ENCODE peak calls at places on chromosomes 6 and 20, in nine cellular contexts. W is tibial nerve, S is HFFc6, K is heart left ventricle, U is fibroblast of villous mesenchyme, X is PC-9, E is astrocyte, L is bronchial epithelial cell, Y is GM10248. P is an unnamed sample.
A peak's percentile ranks its signal among the peaks of the same experiment; 100 is the strongest.

GRCh38 chr6:44289726-44290125 is 19.5 kb downstream of the TMEM151B start:
- DNase-seq in W (no peak), S (no peak), K (no peak), U (no peak), X (no peak), E (no peak), L (no peak), Y (no peak), P (no peak)

GRCh38 chr6:131950767-131951575 is at the start of gene CCN2:
- DNase-seq in W (peak; percentile 79), S (peak; percentile 99), K (peak; percentile 86), U (peak; percentile 94), X (peak; percentile 81), E (peak; percentile 99), L (peak; percentile 84), Y (peak; percentile 25), P (no peak)

GRCh38 chr6:166318649-166319600 is 10.7 kb upstream of the PRR18 start:
- DNase-seq in W (no peak), S (no peak), K (no peak), U (no peak), X (no peak), E (no peak), L (no peak), Y (no peak), P (no peak)

GRCh38 chr6:113857565-113858066 is 471 bp downstream of the MARCKS start:
- DNase-seq in W (peak; percentile 32), S (no peak), K (peak; percentile 60), U (no peak), X (no peak), E (no peak), L (no peak), Y (peak; percentile 18), P (peak; percentile 2)

GRCh38 chr6:163919652-163920051 is 505.1 kb downstream of the QKI start:
- DNase-seq in W (no peak), S (no peak), K (no peak), U (no peak), X (no peak), E (no peak), L (no peak), Y (no peak), P (no peak)

GRCh38 chr20:55166063-55166462 is 690.7 kb downstream of the DOK5 start:
- DNase-seq in W (no peak), S (no peak), K (no peak), U (no peak), X (no peak), E (no peak), L (no peak), Y (no peak), P (no peak)

GRCh38 chr6:41239467-41240159 is 11.5 kb downstream of the TREML4 start:
- DNase-seq in W (no peak), S (no peak), K (no peak), U (no peak), X (no peak), E (no peak), L (no peak), Y (no peak), P (no peak)

GRCh38 chr20:43055181-43055884 is 134.4 kb downstream of the PTPRT start:
- DNase-seq in W (no peak), S (no peak), K (no peak), U (no peak), X (no peak), E (no peak), L (no peak), Y (no peak), P (no peak)

GRCh38 chr6:157713451-157714152 is 109.4 kb upstream of the SNX9 start:
- DNase-seq in W (no peak), S (no peak), K (no peak), U (no peak), X (no peak), E (no peak), L (no peak), Y (no peak), P (no peak)

GRCh38 chr6:96651816-96652215 is 88.9 kb downstream of the FHL5 start:
- DNase-seq in W (no peak), S (no peak), K (no peak), U (no peak), X (no peak), E (no peak), L (no peak), Y (no peak), P (no peak)

GRCh38 chr6:69729870-69730449 is 66.8 kb downstream of the LMBRD1 start:
- DNase-seq in W (no peak), S (no peak), K (no peak), U (no peak), X (no peak), E (no peak), L (peak; percentile 17), Y (no peak), P (peak; percentile 7)

GRCh38 chr6:40672118-40672517 is 85.0 kb upstream of the LRFN2 start:
- DNase-seq in W (no peak), S (no peak), K (no peak), U (no peak), X (no peak), E (no peak), L (no peak), Y (no peak), P (no peak)

GRCh38 chr20:36167826-36168634 is 13.5 kb downstream of the EPB41L1 start:
- DNase-seq in W (no peak), S (peak; percentile 85), K (no peak), U (peak; percentile 62), X (peak; percentile 79), E (peak; percentile 23), L (peak; percentile 71), Y (no peak), P (peak; percentile 37)

GRCh38 chr6:6595946-6596345 is 7.4 kb downstream of the LY86 start:
- DNase-seq in W (no peak), S (no peak), K (no peak), U (no peak), X (peak; percentile 65), E (no peak), L (no peak), Y (no peak), P (no peak)

GRCh38 chr6:104301921-104302320 is 557.8 kb downstream of the HACE1 start:
- DNase-seq in W (no peak), S (no peak), K (no peak), U (no peak), X (no peak), E (no peak), L (no peak), Y (no peak), P (no peak)

GRCh38 chr6:19317587-19317986 is 519.6 kb upstream of the ID4 start:
- DNase-seq in W (no peak), S (no peak), K (no peak), U (no peak), X (no peak), E (no peak), L (no peak), Y (no peak), P (no peak)

GRCh38 chr6:105601541-105602174 is 198.8 kb upstream of the PREP start:
- DNase-seq in W (peak; percentile 67), S (peak; percentile 94), K (peak; percentile 53), U (peak; percentile 99), X (peak; percentile 58), E (peak; percentile 97), L (peak; percentile 100), Y (peak; percentile 57), P (peak; percentile 60)

GRCh38 chr6:45650527-45651135 is 272.9 kb upstream of the SUPT3H start:
- DNase-seq in W (no peak), S (peak; percentile 85), K (no peak), U (peak; percentile 89), X (peak; percentile 85), E (peak; percentile 96), L (peak; percentile 94), Y (no peak), P (no peak)

GRCh38 chr6:130885392-130886192 is 58.4 kb downstream of the SMLR1 start:
- DNase-seq in W (peak; percentile 94), S (peak; percentile 66), K (no peak), U (peak; percentile 87), X (peak; percentile 67), E (peak; percentile 55), L (peak; percentile 74), Y (peak; percentile 51), P (peak; percentile 83)

GRCh38 chr20:50256577-50256976 is 65.9 kb downstream of the CEBPB start:
- DNase-seq in W (no peak), S (no peak), K (no peak), U (no peak), X (peak; percentile 100), E (no peak), L (no peak), Y (no peak), P (peak; percentile 46)
- TF ChIP-seq CTCF in W (no peak), S (no peak), K (no peak), U (no peak), X (no peak), E (no peak), L (no peak), Y (no peak), P (no peak)

GRCh38 chr6:89067796-89068195 is 12.8 kb upstream of the PNRC1 start:
- DNase-seq in W (no peak), S (no peak), K (no peak), U (no peak), X (peak; percentile 65), E (no peak), L (peak; percentile 88), Y (no peak), P (no peak)
- TF ChIP-seq CTCF in W (no peak), S (no peak), K (no peak), U (no peak), X (no peak), E (no peak), L (no peak), Y (no peak), P (no peak)

GRCh38 chr6:159462446-159462845 is 230.6 kb downstream of the SOD2 start:
- DNase-seq in W (no peak), S (no peak), K (no peak), U (no peak), X (no peak), E (no peak), L (no peak), Y (no peak), P (no peak)

GRCh38 chr6:159461998-159462397 is 231.0 kb downstream of the SOD2 start:
- DNase-seq in W (no peak), S (no peak), K (no peak), U (no peak), X (no peak), E (no peak), L (no peak), Y (peak; percentile 40), P (no peak)

GRCh38 chr6:159464827-159465226 is 228.2 kb downstream of the SOD2 start:
- DNase-seq in W (no peak), S (no peak), K (no peak), U (no peak), X (no peak), E (no peak), L (no peak), Y (no peak), P (no peak)

GRCh38 chr6:159461266-159461665 is 231.8 kb downstream of the SOD2 start:
- DNase-seq in W (no peak), S (peak; percentile 2), K (no peak), U (peak; percentile 8), X (no peak), E (no peak), L (no peak), Y (no peak), P (no peak)

GRCh38 chr6:159463440-159463839 is 229.6 kb downstream of the SOD2 start:
- DNase-seq in W (no peak), S (no peak), K (no peak), U (peak; percentile 7), X (no peak), E (no peak), L (peak; percentile 32), Y (no peak), P (peak; percentile 52)
- TF ChIP-seq CTCF in W (peak; percentile 45), S (peak; percentile 64), K (peak; percentile 42), U (peak; percentile 26), X (peak; percentile 50), E (peak; percentile 47), L (peak; percentile 15), Y (no peak), P (peak; percentile 30)

GRCh38 chr6:43265564-43265963 is 22.3 kb downstream of the TTBK1 start:
- DNase-seq in W (no peak), S (no peak), K (no peak), U (no peak), X (no peak), E (no peak), L (no peak), Y (no peak), P (no peak)
- TF ChIP-seq CTCF in W (no peak), S (no peak), K (no peak), U (no peak), X (no peak), E (no peak), L (no peak), Y (no peak), P (no peak)